ENCODE peak calls at places on chromosomes 11 and 22, in six cellular contexts. O is putamen; F is activated effector memory CD4-positive, alpha-beta T cell treated with Interleukin-2 at 50 U/mL for 16 hours; A is stimulated activated CD8-positive, alpha-beta memory T cell treated with anti-CD3 and anti-CD28 coated beads, Interleukin-15, amount 100 ng/mL, for 4 hours; I is right cardiac atrium; W is mucosa of descending colon. R is an unnamed sample.

GRCh38 chr22:20566420-20567260 is 59.2 kb downstream of the MED15 start:
- DNase-seq in O (peak), F (peak), I (peak), A (peak), W (peak), R (no peak)

GRCh38 chr11:3971756-3972404 is 116.4 kb downstream of the STIM1 start:
- DNase-seq in A (no peak), I (no peak), W (no peak), F (no peak), O (no peak), R (no peak)

GRCh38 chr11:78432956-78433355 is 15.3 kb upstream of the GAB2 start:
- DNase-seq in A (no peak), I (no peak), W (no peak), F (no peak), O (no peak), R (no peak)

GRCh38 chr22:22748756-22749155 is 104.3 kb downstream of the GGTLC2 start:
- DNase-seq in I (no peak), W (no peak), F (no peak), O (no peak), A (no peak), R (no peak)

GRCh38 chr11:16920559-16920958 is 93.7 kb downstream of the PLEKHA7 start:
- DNase-seq in A (no peak), I (no peak), O (no peak), W (no peak), F (no peak), R (no peak)

GRCh38 chr11:64362339-64362738 is 3.4 kb downstream of the RPS6KA4 start:
- DNase-seq in F (no peak), A (no peak), O (no peak), I (no peak), W (no peak), R (no peak)

GRCh38 chr11:64602466-64603070 is 11.5 kb downstream of the SLC22A12 start:
- DNase-seq in W (no peak), I (no peak), A (no peak), F (no peak), O (no peak), R (no peak)

GRCh38 chr11:49995559-49995958 is 13.2 kb upstream of the OR4C12 start:
- DNase-seq in O (peak), I (peak), A (no peak), F (no peak), W (no peak), R (peak)

GRCh38 chr11:11629368-11629767 is 7.6 kb upstream of the GALNT18 start:
- DNase-seq in I (no peak), A (no peak), F (no peak), W (no peak), O (no peak), R (no peak)

GRCh38 chr22:46963672-46964545 is 201.5 kb downstream of the TBC1D22A start:
- DNase-seq in A (no peak), O (no peak), F (no peak), W (no peak), I (no peak), R (no peak)